ENCODE peak calls at places on chromosome 6, in six cellular contexts. E is cardiac fibroblast, Y is NB4, F is cardiac muscle cell, R is esophagus squamous epithelium, M is A549. C is an unnamed sample.

GRCh38 chr6:87909849-87910248 is 137.8 kb upstream of the SPACA1 start:
- DNase-seq in E (peak; percentile 25), Y (peak; percentile 30), F (no peak), R (no peak), M (no peak), C (peak; percentile 65)

GRCh38 chr6:25749837-25750236 is 4.7 kb upstream of the SLC17A4 start:
- DNase-seq in E (no peak), Y (peak; percentile 51), F (no peak), R (no peak), M (no peak), C (no peak)

GRCh38 chr6:71419954-71420692 is 131.5 kb downstream of the OGFRL1 start:
- DNase-seq in E (peak; percentile 58), Y (no peak), F (peak; percentile 79), R (no peak), M (no peak), C (no peak)

GRCh38 chr6:96980142-96980541 is 55.6 kb downstream of the KLHL32 start:
- DNase-seq in E (no peak), Y (no peak), F (no peak), R (no peak), M (no peak), C (no peak)

GRCh38 chr6:30818426-30818841 is 65.9 kb upstream of the DDR1 start:
- DNase-seq in E (peak; percentile 87), Y (no peak), F (no peak), R (no peak), M (peak; percentile 18), C (no peak)

GRCh38 chr6:3960754-3961361 is 111.7 kb downstream of the FAM50B start:
- DNase-seq in E (no peak), Y (no peak), F (no peak), R (no peak), M (no peak), C (no peak)

GRCh38 chr6:160368670-160369069 is 20.5 kb downstream of the SLC22A3 start:
- DNase-seq in E (no peak), Y (no peak), F (no peak), R (no peak), M (no peak), C (no peak)

GRCh38 chr6:150928882-150929281 is 63.4 kb downstream of the MTHFD1L start:
- DNase-seq in E (no peak), Y (no peak), F (peak; percentile 5), R (no peak), M (no peak), C (no peak)

GRCh38 chr6:84065718-84066290 is 32.2 kb downstream of the MRAP2 start:
- DNase-seq in E (peak; percentile 46), Y (no peak), F (no peak), R (no peak), M (no peak), C (peak; percentile 69)

GRCh38 chr6:31416394-31417014 is 13.1 kb downstream of the MICA start:
- DNase-seq in E (no peak), Y (no peak), F (no peak), R (no peak), M (no peak), C (no peak)

GRCh38 chr6:84046755-84047154 is 13.2 kb downstream of the MRAP2 start:
- DNase-seq in E (no peak), Y (no peak), F (no peak), R (no peak), M (no peak), C (no peak)

GRCh38 chr6:111674882-111675281 is 69.2 kb upstream of the TRAF3IP2 start:
- DNase-seq in E (no peak), Y (no peak), F (no peak), R (no peak), M (no peak), C (no peak)

GRCh38 chr6:12576389-12576788 is 140.2 kb upstream of the PHACTR1 start:
- DNase-seq in E (peak; percentile 72), Y (no peak), F (no peak), R (no peak), M (no peak), C (no peak)

GRCh38 chr6:8029243-8029870 is 34.8 kb downstream of the BLOC1S5 start:
- DNase-seq in E (peak; percentile 31), Y (peak; percentile 33), F (peak; percentile 6), R (no peak), M (no peak), C (no peak)

GRCh38 chr6:44077201-44077946 is 49.9 kb downstream of the MRPL14 start:
- DNase-seq in E (no peak), Y (no peak), F (no peak), R (no peak), M (no peak), C (no peak)

GRCh38 chr6:57108691-57109090 is 18.7 kb downstream of the ZNF451 start:
- DNase-seq in E (no peak), Y (no peak), F (no peak), R (no peak), M (no peak), C (no peak)

GRCh38 chr6:14089224-14089623 is 28.3 kb upstream of the CD83 start:
- DNase-seq in E (no peak), Y (no peak), F (no peak), R (no peak), M (no peak), C (no peak)

GRCh38 chr6:3208096-3208774 is 19.2 kb downstream of the TUBB2B start:
- DNase-seq in E (peak; percentile 95), Y (no peak), F (no peak), R (no peak), M (no peak), C (peak; percentile 40)

GRCh38 chr6:142945446-142946180 is 637 bp upstream of the HIVEP2 start:
- DNase-seq in E (no peak), Y (peak; percentile 73), F (peak; percentile 81), R (no peak), M (peak; percentile 27), C (no peak)

GRCh38 chr6:35980991-35981645 is 43.3 kb downstream of the SLC26A8 start:
- DNase-seq in E (no peak), Y (no peak), F (no peak), R (no peak), M (no peak), C (no peak)

GRCh38 chr6:140078552-140079126 is 704.2 kb upstream of the CITED2 start:
- DNase-seq in E (peak; percentile 96), Y (no peak), F (no peak), R (no peak), M (no peak), C (no peak)

GRCh38 chr6:140083375-140083774 is 708.9 kb upstream of the CITED2 start:
- DNase-seq in E (no peak), Y (no peak), F (no peak), R (no peak), M (no peak), C (no peak)

GRCh38 chr6:140077712-140078551 is 703.5 kb upstream of the CITED2 start:
- DNase-seq in E (no peak), Y (no peak), F (no peak), R (no peak), M (no peak), C (no peak)

GRCh38 chr6:140079328-140079727 is 704.9 kb upstream of the CITED2 start:
- DNase-seq in E (peak; percentile 97), Y (no peak), F (no peak), R (no peak), M (no peak), C (peak; percentile 72)

DNA sequence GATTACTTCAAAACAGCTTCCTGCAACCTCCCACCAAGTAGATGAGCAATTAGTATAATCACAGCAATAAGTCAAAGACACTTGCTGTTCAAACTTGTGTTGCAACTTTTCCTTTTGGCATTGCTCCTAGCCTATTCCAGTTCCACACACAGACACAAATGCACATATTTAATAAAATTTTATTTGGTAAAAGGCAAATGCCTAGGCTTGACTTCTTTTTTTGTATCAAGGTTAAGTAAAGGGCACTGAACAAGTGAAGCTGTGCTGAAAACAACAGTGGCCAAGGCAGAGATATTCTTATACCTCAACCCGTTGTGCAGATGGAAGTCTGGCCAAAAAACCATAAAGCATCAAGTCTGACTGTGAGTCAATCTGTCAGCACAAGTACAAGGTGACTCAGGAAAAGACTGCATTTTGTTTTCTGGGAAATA is 708.4 kb upstream of the CITED2 start:
- DNase-seq in E (peak; percentile 86), Y (no peak), F (no peak), R (no peak), M (no peak), C (no peak)
- H3K4me3 ChIP-seq in E (no peak overlapping the region), Y (no peak overlapping the region), F (no peak overlapping the region), R (no peak overlapping the region), M (no peak overlapping the region), C (no peak overlapping the region)

DNA sequence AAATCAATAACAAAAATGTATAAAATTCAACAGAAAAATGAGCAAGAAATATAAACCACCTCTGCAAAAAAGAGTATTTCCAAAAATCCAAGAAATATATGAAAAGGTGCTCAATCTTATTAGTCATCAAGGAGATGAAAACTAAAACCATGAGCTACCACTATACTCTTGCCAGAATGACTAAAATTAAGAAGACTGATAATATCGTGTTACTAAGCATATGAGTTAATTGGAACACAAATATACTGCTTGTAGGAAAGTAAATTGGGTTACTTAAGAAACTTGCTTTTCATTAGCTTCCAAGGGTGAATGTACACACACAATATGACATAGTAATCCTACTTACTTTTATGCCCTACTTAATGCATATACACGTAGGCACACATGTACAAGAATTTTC is 3.4 kb downstream of the THEMIS start:
- DNase-seq in E (no peak), Y (no peak), F (no peak), R (no peak), M (no peak), C (no peak)
- TF ChIP-seq CTCF in E (no peak), Y (no peak), F (no peak), R (no peak), M (no peak), C (no peak)

DNA sequence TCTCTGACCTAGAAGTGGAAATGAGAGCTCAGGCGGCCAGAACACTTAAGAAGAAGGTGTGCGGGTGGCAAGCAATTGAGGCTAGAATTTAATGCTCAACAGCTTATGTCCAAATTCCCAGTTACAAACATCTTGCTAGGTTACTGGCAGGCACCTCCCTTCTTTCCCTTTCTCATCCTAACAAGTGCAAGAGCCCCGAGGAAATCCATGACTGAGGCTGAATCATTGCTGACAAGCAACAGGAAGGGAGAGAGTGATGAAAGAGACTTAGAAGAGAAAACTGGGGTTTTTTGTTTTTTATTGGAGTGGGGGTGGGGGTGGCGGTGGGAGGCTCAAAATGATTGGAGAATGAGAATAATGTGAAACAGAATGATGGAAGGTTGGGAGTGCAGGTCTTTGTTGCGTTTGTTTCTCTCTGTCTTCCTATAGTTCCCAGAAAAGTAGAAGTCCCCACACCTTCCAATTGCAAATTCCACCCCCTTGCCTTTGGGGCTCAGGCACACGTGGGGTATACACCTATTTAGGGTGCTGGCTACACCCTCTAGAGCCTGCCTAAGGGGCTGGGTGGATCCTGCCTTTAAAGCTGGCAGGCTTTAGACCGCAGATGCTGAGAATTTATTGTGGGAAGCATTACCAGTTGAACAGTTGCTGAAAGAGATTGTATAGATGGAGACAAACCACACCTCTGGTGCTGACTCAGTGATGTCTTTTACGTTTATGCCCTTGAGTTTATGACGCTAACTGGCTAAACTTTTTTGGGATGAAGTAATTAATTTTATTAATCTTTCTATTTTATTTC is 1.4 kb downstream of the FAM83B start:
- DNase-seq in E (peak; percentile 16), Y (no peak), F (no peak), R (no peak), M (no peak), C (no peak)
- H3K4me3 ChIP-seq in E (no peak overlapping the region), Y (no peak overlapping the region), F (no peak overlapping the region), R (peak overlapping the region; percentile 60), M (no peak overlapping the region), C (no peak overlapping the region)

DNA sequence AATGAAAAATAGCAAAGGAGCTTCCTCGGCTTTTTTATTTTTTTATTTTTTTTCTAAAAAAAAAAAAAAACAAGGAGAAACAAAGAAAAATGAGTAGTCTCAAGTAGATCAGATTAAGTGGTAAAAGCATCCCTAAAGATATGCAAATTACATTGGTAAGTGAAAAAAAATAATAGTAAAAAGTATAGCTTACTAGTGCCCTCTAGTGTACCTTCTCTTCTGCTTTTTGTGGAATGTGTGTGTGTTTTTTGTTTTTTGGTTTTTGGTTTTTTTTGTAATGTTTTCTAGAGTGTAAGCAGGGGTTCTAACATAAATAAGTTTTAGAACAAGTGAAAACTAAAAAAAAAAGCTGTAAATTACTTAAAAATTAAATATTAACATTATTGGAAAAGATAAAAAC is 1062.0 kb downstream of the HACE1 start:
- DNase-seq in E (peak; percentile 3), Y (peak; percentile 17), F (no peak), R (no peak), M (no peak), C (no peak)
- TF ChIP-seq CTCF in E (peak; percentile 45), Y (peak; percentile 31), F (peak; percentile 34), R (peak; percentile 13), M (peak; percentile 39), C (no peak)

C was measured in ascending aorta.